ENCODE peak calls at places on chromosomes 5 and 9, in four cellular contexts. Y, I, A and W are unnamed samples.

GRCh38 chr5:94746731-94747124 is 128.3 kb downstream of the SLF1 start:
- DNase-seq in I (no peak), Y (no peak), A (no peak), W (no peak)

GRCh38 chr9:130128782-130129424 is 43.3 kb upstream of the NCS1 start:
- DNase-seq in I (no peak), Y (peak), A (peak), W (no peak)

GRCh38 chr9:91302831-91303230 is 58.9 kb downstream of the AUH start:
- DNase-seq in Y (no peak), I (peak), A (no peak), W (peak)

GRCh38 chr5:31731710-31732301 is 92.9 kb downstream of the PDZD2 start:
- DNase-seq in Y (no peak), I (no peak), A (no peak), W (no peak)

GRCh38 chr5:34626036-34626435 is 30.1 kb upstream of the RAI14 start:
- DNase-seq in A (no peak), Y (peak), I (no peak), W (no peak)

GRCh38 chr9:75885652-75886051 is 4.8 kb upstream of the PCSK5 start:
- DNase-seq in Y (no peak), A (no peak), I (no peak), W (no peak)

GRCh38 chr5:10332301-10332700 is 21.2 kb upstream of the MARCHF6 start:
- DNase-seq in Y (no peak), I (no peak), A (no peak), W (no peak)

GRCh38 chr5:38765461-38765861 is 80.4 kb upstream of the OSMR start:
- DNase-seq in Y (no peak), A (no peak), I (no peak), W (peak)

GRCh38 chr9:96719538-96720315 is 58.2 kb downstream of the ZNF510 start:
- DNase-seq in I (no peak), A (no peak), Y (no peak), W (no peak)

GRCh38 chr9:130106860-130107848 is 53.4 kb downstream of the GPR107 start:
- DNase-seq in I (no peak), Y (peak), A (peak), W (peak)

GRCh38 chr9:87278971-87279731 is 218.5 kb upstream of the DAPK1 start:
- DNase-seq in Y (no peak), A (no peak), I (no peak), W (no peak)

GRCh38 chr5:2761921-2762488 is 10.5 kb upstream of the IRX2 start:
- DNase-seq in Y (no peak), A (no peak), I (no peak), W (no peak)

GRCh38 chr9:77588319-77588937 is 59.7 kb downstream of the GNA14 start:
- DNase-seq in A (no peak), Y (no peak), I (peak), W (no peak)

GRCh38 chr5:81202652-81203051 is 30.5 kb upstream of the CKMT2 start:
- DNase-seq in A (no peak), I (no peak), Y (no peak), W (no peak)

GRCh38 chr5:132388244-132389050 is 18.9 kb downstream of the SLC22A5 start:
- DNase-seq in Y (no peak), I (no peak), A (no peak), W (no peak)

GRCh38 chr9:34501889-34502425 is 20.8 kb downstream of the ENHO start:
- DNase-seq in A (peak), I (no peak), Y (no peak), W (no peak)

GRCh38 chr9:77533678-77534077 is 114.4 kb downstream of the GNA14 start:
- DNase-seq in I (no peak), Y (no peak), A (no peak), W (no peak)

GRCh38 chr5:130222638-130223037 is 318.4 kb downstream of the CHSY3 start:
- DNase-seq in I (no peak), A (no peak), Y (no peak), W (peak)

GRCh38 chr5:8053270-8053669 is 184.3 kb downstream of the MTRR start:
- DNase-seq in A (no peak), I (no peak), Y (no peak), W (no peak)

GRCh38 chr9:68974431-68974830 is 39.5 kb downstream of the PRKACG start:
- DNase-seq in I (no peak), A (no peak), Y (no peak), W (no peak)

GRCh38 chr5:169702726-169703481 is 65.8 kb downstream of the DOCK2 start:
- DNase-seq in Y (no peak), I (no peak), A (no peak), W (no peak)

GRCh38 chr9:6645153-6646027 is at the start of gene GLDC:
- DNase-seq in I (no peak), A (peak), Y (peak), W (no peak)

GRCh38 chr5:151051066-151051930 is 29.5 kb downstream of the TNIP1 start:
- DNase-seq in I (peak), Y (peak), A (peak), W (no peak)

GRCh38 chr5:72228957-72229356 is 91.1 kb downstream of the MRPS27 start:
- DNase-seq in A (no peak), I (no peak), Y (no peak), W (no peak)

GRCh38 chr9:92438900-92439526 is 14.7 kb upstream of the OMD start:
- DNase-seq in Y (no peak), A (no peak), I (no peak), W (no peak)

GRCh38 chr5:146425023-146425422 is 22.1 kb upstream of the TCERG1 start:
- DNase-seq in I (no peak), Y (no peak), A (no peak), W (no peak)

GRCh38 chr5:160262665-160263064 is 33.4 kb downstream of the FABP6 start:
- DNase-seq in A (no peak), Y (no peak), I (no peak), W (no peak)

GRCh38 chr5:62780888-62781287 is 202.3 kb downstream of the LRRC70 start:
- DNase-seq in Y (no peak), I (no peak), A (no peak), W (no peak)

GRCh38 chr5:65190328-65191053 is 291.2 kb downstream of the ADAMTS6 start:
- DNase-seq in Y (no peak), I (no peak), A (no peak), W (peak)

GRCh38 chr9:78821126-78821822 is 524.3 kb downstream of the PSAT1 start:
- DNase-seq in A (no peak), I (no peak), Y (no peak), W (peak)